ENCODE peak calls at places on chromosomes 16 and 17, in six cellular contexts. M is hypothalamus; J is Jurkat, Clone E6-1; X is heart right ventricle; G is NCI-H2171; O is nucleus accumbens. K is an unnamed sample.

GRCh38 chr17:45221081-45221996 is at the start of gene FMNL1:
- DNase-seq in M (no peak), J (no peak), X (peak; percentile 73), G (no peak), O (no peak), K (no peak)

GRCh38 chr17:33989357-33990148 is 265.5 kb upstream of the CCL2 start:
- DNase-seq in M (no peak), J (no peak), X (no peak), G (no peak), O (no peak), K (no peak)

GRCh38 chr17:8799001-8799850 is at the start of gene MFSD6L:
- DNase-seq in M (no peak), J (no peak), X (no peak), G (no peak), O (no peak), K (no peak)

GRCh38 chr17:17730250-17730935 is 49.1 kb downstream of the RAI1 start:
- DNase-seq in M (no peak), J (no peak), X (no peak), G (no peak), O (no peak), K (no peak)

GRCh38 chr17:81432873-81433451 is 37.7 kb downstream of the BAHCC1 start:
- DNase-seq in M (peak; percentile 53), J (no peak), X (no peak), G (peak; percentile 96), O (no peak), K (peak; percentile 85)

GRCh38 chr17:41416478-41416877 is 7.9 kb downstream of the KRT37 start:
- DNase-seq in M (no peak), J (no peak), X (no peak), G (no peak), O (no peak), K (no peak)

GRCh38 chr17:48456584-48456983 is 26.6 kb upstream of the SKAP1 start:
- DNase-seq in M (no peak), J (no peak), X (no peak), G (no peak), O (no peak), K (no peak)

GRCh38 chr16:89409161-89409711 is 81.1 kb downstream of the ANKRD11 start:
- DNase-seq in M (no peak), J (peak; percentile 35), X (no peak), G (no peak), O (no peak), K (no peak)

GRCh38 chr16:6012716-6013115 is 915.1 kb upstream of the EEF2KMT start:
- DNase-seq in M (no peak), J (no peak), X (no peak), G (no peak), O (no peak), K (no peak)

GRCh38 chr16:56041556-56042140 is 149.6 kb upstream of the GNAO1 start:
- DNase-seq in M (peak; percentile 5), J (no peak), X (no peak), G (peak; percentile 28), O (no peak), K (no peak)

GRCh38 chr17:50893183-50893993 is 27.2 kb upstream of the TOB1 start:
- DNase-seq in M (peak; percentile 69), J (no peak), X (no peak), G (no peak), O (peak; percentile 70), K (no peak)

GRCh38 chr17:43360739-43361498 is 37.9 kb upstream of the ARL4D start:
- DNase-seq in M (peak; percentile 89), J (peak; percentile 100), X (peak; percentile 80), G (peak; percentile 97), O (peak; percentile 80), K (peak; percentile 99)

GRCh38 chr16:89194340-89195311 is 5.7 kb downstream of the SLC22A31 start:
- DNase-seq in M (no peak), J (no peak), X (no peak), G (no peak), O (no peak), K (no peak)

GRCh38 chr17:15261818-15262290 is 3.3 kb downstream of the PMP22 start:
- DNase-seq in M (peak; percentile 32), J (no peak), X (peak; percentile 30), G (no peak), O (no peak), K (no peak)